ENCODE peak calls at places on chromosome 1, in nine cellular contexts. B, J, V, T, Q, H, U, K and X are unnamed samples. For H3K4me1, the result is how much of the 10 kb centered on the place peaks cover.

GRCh38 chr1:232472485-232473041 is 157.4 kb downstream of the SIPA1L2 start:
- DNase-seq in B (no peak), J (no peak), V (peak), T (no peak), Q (no peak), H (no peak), U (peak), K (no peak), X (no peak)

GRCh38 chr1:96487404-96487803 is 234.2 kb upstream of the PTBP2 start:
- DNase-seq in B (no peak), J (no peak), V (no peak), T (no peak), Q (no peak), H (no peak), U (no peak), K (no peak), X (no peak)

GRCh38 chr1:200767326-200767725 is 28.6 kb downstream of the CAMSAP2 start:
- DNase-seq in B (no peak), J (no peak), V (no peak), T (no peak), Q (no peak), H (no peak), U (no peak), K (no peak), X (no peak)

GRCh38 chr1:49728377-49728776 is 295.4 kb downstream of the AGBL4 start:
- DNase-seq in B (no peak), J (no peak), V (no peak), T (no peak), Q (no peak), H (no peak), U (peak), K (no peak), X (no peak)

GRCh38 chr1:186500804-186501203 is 39.9 kb upstream of the PDC start:
- DNase-seq in B (no peak), J (no peak), V (no peak), T (no peak), Q (no peak), H (no peak), U (no peak), K (no peak), X (no peak)

GRCh38 chr1:227938911-227939790 is 8.6 kb downstream of the WNT9A start:
- DNase-seq in B (no peak), J (no peak), V (no peak), T (no peak), Q (peak), H (peak), U (no peak), K (no peak), X (no peak)

GRCh38 chr1:207286747-207287528 is 34.5 kb upstream of the CD55 start:
- DNase-seq in B (no peak), J (no peak), V (no peak), T (no peak), Q (no peak), H (no peak), U (no peak), K (no peak), X (no peak)

GRCh38 chr1:115753830-115754229 is 14.7 kb downstream of the CASQ2 start:
- DNase-seq in B (peak), J (peak), V (no peak), T (no peak), Q (no peak), H (no peak), U (no peak), K (no peak), X (no peak)

GRCh38 chr1:216482620-216483019 is 59.4 kb upstream of the USH2A start:
- DNase-seq in B (no peak), J (no peak), V (no peak), T (no peak), Q (no peak), H (no peak), U (peak), K (no peak), X (no peak)

GRCh38 chr1:24289937-24290595 is 29.1 kb upstream of the GRHL3 start:
- DNase-seq in B (peak), J (peak), V (no peak), T (no peak), Q (peak), H (peak), U (peak), K (peak), X (no peak)

GRCh38 chr1:110921953-110922352 is 41.8 kb downstream of the LRIF1 start:
- DNase-seq in B (no peak), J (no peak), V (no peak), T (no peak), Q (no peak), H (no peak), U (no peak), K (no peak), X (no peak)

GRCh38 chr1:90012305-90012704 is 17.4 kb downstream of the ZNF326 start:
- DNase-seq in B (no peak), J (no peak), V (no peak), T (no peak), Q (no peak), H (no peak), U (peak), K (no peak), X (no peak)

DNA sequence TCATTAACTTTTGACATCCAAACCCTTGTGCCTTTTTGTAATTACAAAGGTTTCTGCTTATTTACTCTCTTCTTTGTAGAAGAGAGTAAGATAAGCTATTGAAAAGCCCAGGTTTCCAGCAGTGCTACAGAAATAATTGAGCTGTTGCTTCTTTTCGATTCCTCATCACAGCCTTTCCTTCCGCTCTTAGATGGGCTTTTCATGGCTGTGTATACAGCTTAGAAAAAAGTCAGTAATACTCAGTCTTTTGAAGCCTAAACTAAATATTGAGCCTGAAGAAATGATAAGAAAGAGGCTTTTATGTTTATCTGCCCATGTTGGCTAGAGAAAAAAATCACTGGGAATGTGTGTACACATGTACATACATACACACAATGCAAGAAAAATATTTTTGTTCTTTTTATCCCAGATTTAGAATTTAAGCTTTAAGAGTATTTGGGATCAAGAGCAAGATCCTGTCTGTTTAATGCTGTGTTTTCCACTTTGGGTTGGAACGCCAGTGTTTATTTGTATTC is 172.4 kb downstream of the VPS13D start:
- DNase-seq in B (no peak), J (no peak), V (no peak), T (no peak), Q (no peak), H (no peak), U (no peak), K (no peak), X (no peak)
- H3K27ac ChIP-seq in B (no peak), J (peak), V (no peak), T (no peak), Q (peak), H (no peak), U (no peak), K (no peak), X (no peak)

GRCh38 chr1:226638001-226638601 is 89.5 kb downstream of the STUM start:
- DNase-seq in B (peak), J (no peak), V (no peak), T (no peak), Q (peak), H (peak), U (no peak), K (no peak), X (no peak)
- H3K4me1 ChIP-seq in B (half or more), J (under half), V (under half), T (half or more), Q (under half), H (under half), U (under half), K (under half), X (under half)

GRCh38 chr1:46606255-46606965 is 2.3 kb upstream of the MKNK1 start:
- DNase-seq in B (no peak), J (no peak), V (no peak), T (no peak), Q (no peak), H (no peak), U (peak), K (no peak), X (no peak)
- H3K27ac ChIP-seq in B (peak), J (no peak), V (no peak), T (no peak), Q (no peak), H (no peak), U (peak), K (no peak), X (no peak)

GRCh38 chr1:234970371-234970730 is 158.3 kb downstream of the TOMM20 start:
- DNase-seq in B (no peak), J (no peak), V (no peak), T (no peak), Q (no peak), H (no peak), U (no peak), K (no peak), X (no peak)
- H3K4me1 ChIP-seq in B (under half), J (under half), V (under half), T (under half), Q (under half), H (half or more), U (under half), K (under half), X (under half)

GRCh38 chr1:34785231-34785874 is 4.3 kb downstream of the GJB3 start:
- DNase-seq in B (no peak), J (no peak), V (no peak), T (no peak), Q (no peak), H (no peak), U (no peak), K (no peak), X (no peak)

GRCh38 chr1:34785875-34786470 is 5.0 kb downstream of the GJB3 start:
- DNase-seq in B (no peak), J (no peak), V (no peak), T (no peak), Q (no peak), H (no peak), U (no peak), K (no peak), X (no peak)

GRCh38 chr1:34786521-34787325 is 5.7 kb downstream of the GJB3 start:
- DNase-seq in B (peak), J (peak), V (peak), T (peak), Q (peak), H (peak), U (peak), K (peak), X (peak)

GRCh38 chr1:34781844-34782391 is 904 bp downstream of the GJB3 start:
- DNase-seq in B (no peak), J (peak), V (peak), T (no peak), Q (no peak), H (no peak), U (peak), K (peak), X (no peak)

GRCh38 chr1:34784751-34785221 is 3.8 kb downstream of the GJB3 start:
- DNase-seq in B (no peak), J (no peak), V (no peak), T (no peak), Q (no peak), H (no peak), U (no peak), K (no peak), X (no peak)
- H3K27ac ChIP-seq in B (no peak), J (no peak), V (no peak), T (no peak), Q (no peak), H (no peak), U (no peak), K (no peak), X (no peak)

GRCh38 chr1:169526120-169526832 is 40.5 kb upstream of the SLC19A2 start:
- DNase-seq in B (no peak), J (no peak), V (no peak), T (no peak), Q (no peak), H (no peak), U (no peak), K (no peak), X (no peak)
- H3K4me1 ChIP-seq in B (under half), J (under half), V (under half), T (under half), Q (under half), H (under half), U (under half), K (under half), X (under half)

GRCh38 chr1:51435902-51436301 is 83.2 kb downstream of the EPS15 start:
- DNase-seq in B (no peak), J (no peak), V (no peak), T (no peak), Q (no peak), H (no peak), U (no peak), K (no peak), X (no peak)

GRCh38 chr1:51433972-51434510 is 85.0 kb downstream of the EPS15 start:
- DNase-seq in B (no peak), J (no peak), V (no peak), T (no peak), Q (no peak), H (no peak), U (no peak), K (no peak), X (no peak)

GRCh38 chr1:51427438-51427837 is 91.6 kb downstream of the EPS15 start:
- DNase-seq in B (no peak), J (no peak), V (no peak), T (no peak), Q (no peak), H (no peak), U (no peak), K (no peak), X (no peak)

GRCh38 chr1:51439053-51439452 is 80.0 kb downstream of the EPS15 start:
- DNase-seq in B (no peak), J (no peak), V (no peak), T (no peak), Q (no peak), H (no peak), U (no peak), K (no peak), X (no peak)

GRCh38 chr1:51433269-51433971 is 85.6 kb downstream of the EPS15 start:
- DNase-seq in B (no peak), J (peak), V (no peak), T (no peak), Q (no peak), H (no peak), U (peak), K (no peak), X (no peak)
- H3K27ac ChIP-seq in B (peak), J (no peak), V (no peak), T (no peak), Q (peak), H (peak), U (peak), K (peak), X (no peak)

GRCh38 chr1:235876292-235876914 is 9.7 kb upstream of the LYST start:
- DNase-seq in B (no peak), J (no peak), V (no peak), T (peak), Q (no peak), H (no peak), U (no peak), K (no peak), X (no peak)
- H3K4me1 ChIP-seq in B (under half), J (under half), V (under half), T (under half), Q (under half), H (under half), U (under half), K (under half), X (under half)